ENCODE peak calls at places on chromosomes 2 and 18, in six cellular contexts. R is AG04450, S is brain microvascular endothelial cell, X is fibroblast of the aortic adventitia, U is left ventricle myocardium inferior, Y is astrocyte. B is an unnamed sample.

GRCh38 chr18:49548266-49548665 is 13.6 kb upstream of the LIPG start:
- DNase-seq in X (peak; percentile 63), R (peak; percentile 72), Y (peak; percentile 90), S (no peak), U (no peak), B (peak; percentile 53)

GRCh38 chr2:30078521-30078920 is 68.3 kb upstream of the YPEL5 start:
- DNase-seq in Y (no peak), R (no peak), U (no peak), X (no peak), S (no peak), B (peak; percentile 3)

GRCh38 chr2:27723372-27724144 is 48.0 kb upstream of the MRPL33 start:
- DNase-seq in X (peak; percentile 82), S (peak; percentile 73), U (no peak), R (peak; percentile 46), Y (peak; percentile 50), B (peak; percentile 85)

GRCh38 chr2:111638274-111638877 is 245.6 kb downstream of the ANAPC1 start:
- DNase-seq in Y (no peak), R (no peak), X (no peak), S (no peak), U (no peak), B (no peak)

GRCh38 chr2:111898703-111899514 is 502 bp downstream of the MERTK start:
- DNase-seq in X (no peak), U (peak; percentile 41), S (no peak), R (no peak), Y (no peak), B (peak; percentile 11)

GRCh38 chr2:169119117-169119770 is 49.9 kb downstream of the DHRS9 start:
- DNase-seq in X (peak; percentile 8), S (no peak), R (no peak), Y (peak; percentile 67), U (no peak), B (peak; percentile 48)

GRCh38 chr2:200373973-200374416 is 67.5 kb downstream of the SPATS2L start:
- DNase-seq in S (no peak), X (no peak), U (no peak), R (no peak), Y (no peak), B (no peak)

GRCh38 chr2:223549215-223549614 is 52.9 kb downstream of the SCG2 start:
- DNase-seq in X (peak; percentile 83), U (no peak), S (peak; percentile 78), Y (peak; percentile 99), R (peak; percentile 78), B (peak; percentile 89)

GRCh38 chr2:180657054-180657453 is 323.4 kb upstream of the UBE2E3 start:
- DNase-seq in U (no peak), S (peak; percentile 67), Y (peak; percentile 82), R (no peak), X (peak; percentile 56), B (peak; percentile 52)

GRCh38 chr2:55732854-55733253 is 39.2 kb upstream of the PNPT1 start:
- DNase-seq in U (no peak), Y (peak; percentile 59), R (no peak), X (peak; percentile 89), S (no peak), B (peak; percentile 49)

GRCh38 chr2:113826346-113827285 is 63.3 kb upstream of the ACTR3 start:
- DNase-seq in R (no peak), U (no peak), Y (peak; percentile 26), S (no peak), X (no peak), B (no peak)

GRCh38 chr2:12965540-12966269 is 249.0 kb downstream of the TRIB2 start:
- DNase-seq in S (peak; percentile 25), R (peak; percentile 42), Y (peak; percentile 76), X (peak; percentile 57), U (no peak), B (peak; percentile 77)

GRCh38 chr2:241636983-241637232 is at the start of gene THAP4:
- DNase-seq in U (peak; percentile 72), X (no peak), S (no peak), Y (no peak), R (no peak), B (no peak)

GRCh38 chr2:151437630-151438029 is 27.9 kb downstream of the RIF1 start:
- DNase-seq in S (peak; percentile 18), Y (no peak), R (no peak), X (peak; percentile 64), U (no peak), B (peak; percentile 61)

GRCh38 chr2:217035967-217036366 is 176.1 kb upstream of the TNP1 start:
- DNase-seq in S (no peak), X (peak; percentile 68), R (no peak), U (peak; percentile 67), Y (no peak), B (peak; percentile 5)

GRCh38 chr2:38237311-38237710 is 139.8 kb downstream of the ATL2 start:
- DNase-seq in R (no peak), X (no peak), S (no peak), U (no peak), Y (peak; percentile 12), B (no peak)

GRCh38 chr18:13375302-13376255 is 157.0 kb downstream of the LDLRAD4 start:
- DNase-seq in X (peak; percentile 86), R (peak; percentile 55), S (peak; percentile 96), Y (peak; percentile 92), U (peak; percentile 64), B (peak; percentile 87)

GRCh38 chr2:36361396-36361795 is 5.8 kb downstream of the CRIM1 start:
- DNase-seq in Y (peak; percentile 61), S (no peak), U (no peak), X (peak; percentile 71), R (no peak), B (peak; percentile 73)

GRCh38 chr2:223888251-223888650 is 50.9 kb upstream of the AP1S3 start:
- DNase-seq in X (no peak), S (no peak), Y (no peak), U (no peak), R (no peak), B (no peak)

GRCh38 chr2:76197428-76197827 is 486.7 kb upstream of the GCFC2 start:
- DNase-seq in S (no peak), X (no peak), Y (no peak), R (no peak), U (no peak), B (no peak)

GRCh38 chr2:100013892-100014677 is 128.3 kb downstream of the AFF3 start:
- DNase-seq in X (peak; percentile 98), U (peak; percentile 62), S (peak; percentile 96), R (peak; percentile 95), Y (peak; percentile 95), B (peak; percentile 81)

GRCh38 chr2:15805772-15806171 is 134.6 kb upstream of the MYCN start:
- DNase-seq in Y (no peak), R (no peak), U (no peak), X (no peak), S (no peak), B (no peak)

GRCh38 chr2:240441993-240442411 is 6.5 kb downstream of the GPC1 start:
- DNase-seq in U (no peak), R (no peak), X (no peak), S (no peak), Y (no peak), B (no peak)

GRCh38 chr2:135603543-135603942 is 72.3 kb downstream of the R3HDM1 start:
- DNase-seq in R (no peak), S (no peak), Y (no peak), U (no peak), X (no peak), B (no peak)

GRCh38 chr2:3572620-3573019 is 2.4 kb upstream of the RPS7 start:
- DNase-seq in X (no peak), R (no peak), S (no peak), Y (no peak), U (no peak), B (no peak)
- TF ChIP-seq CTCF in X (no peak), R (no peak), S (no peak), Y (no peak), U (no peak), B (no peak)

GRCh38 chr2:1556286-1556685 is 143.0 kb downstream of the TPO start:
- DNase-seq in S (no peak), Y (no peak), X (no peak), R (no peak), U (no peak), B (no peak)

GRCh38 chr2:1556776-1557466 is 143.7 kb downstream of the TPO start:
- DNase-seq in R (no peak), U (no peak), Y (peak; percentile 72), X (peak; percentile 10), S (peak; percentile 93), B (peak; percentile 65)

GRCh38 chr2:1559589-1560175 is 146.4 kb downstream of the TPO start:
- DNase-seq in U (no peak), R (no peak), Y (no peak), S (no peak), X (no peak), B (no peak)

GRCh38 chr2:1553671-1554295 is 140.5 kb downstream of the TPO start:
- DNase-seq in S (peak; percentile 69), U (no peak), R (peak; percentile 59), X (peak; percentile 65), Y (peak; percentile 80), B (peak; percentile 56)

GRCh38 chr2:1557467-1557820 is 144.2 kb downstream of the TPO start:
- DNase-seq in U (no peak), X (no peak), S (no peak), Y (no peak), R (no peak), B (no peak)
- H3K4me3 ChIP-seq in U (no peak overlapping the region), X (no peak overlapping the region), S (no peak overlapping the region), Y (no peak overlapping the region), R (no peak overlapping the region), B (no peak overlapping the region)

GRCh38 chr2:226478121-226478809 is 321.4 kb downstream of the IRS1 start:
- DNase-seq in Y (peak; percentile 96), S (peak; percentile 92), X (peak; percentile 92), R (peak; percentile 82), U (no peak), B (peak; percentile 89)
- TF ChIP-seq CTCF in Y (no peak), S (no peak), X (no peak), R (no peak), U (no peak), B (no peak)

GRCh38 chr2:10717630-10718029 is 3.8 kb upstream of the ATP6V1C2 start:
- DNase-seq in Y (peak; percentile 67), S (peak; percentile 25), X (peak; percentile 85), R (peak; percentile 2), U (no peak), B (peak; percentile 73)

GRCh38 chr2:10720306-10720705 is 1.1 kb upstream of the ATP6V1C2 start:
- DNase-seq in R (no peak), U (no peak), Y (no peak), X (no peak), S (no peak), B (no peak)

GRCh38 chr2:10721344-10722251 is at the start of gene ATP6V1C2:
- DNase-seq in X (no peak), Y (no peak), S (no peak), U (no peak), R (no peak), B (no peak)

GRCh38 chr2:10720983-10721343 is 467 bp upstream of the ATP6V1C2 start:
- DNase-seq in U (no peak), S (no peak), Y (no peak), R (no peak), X (no peak), B (no peak)

DNA sequence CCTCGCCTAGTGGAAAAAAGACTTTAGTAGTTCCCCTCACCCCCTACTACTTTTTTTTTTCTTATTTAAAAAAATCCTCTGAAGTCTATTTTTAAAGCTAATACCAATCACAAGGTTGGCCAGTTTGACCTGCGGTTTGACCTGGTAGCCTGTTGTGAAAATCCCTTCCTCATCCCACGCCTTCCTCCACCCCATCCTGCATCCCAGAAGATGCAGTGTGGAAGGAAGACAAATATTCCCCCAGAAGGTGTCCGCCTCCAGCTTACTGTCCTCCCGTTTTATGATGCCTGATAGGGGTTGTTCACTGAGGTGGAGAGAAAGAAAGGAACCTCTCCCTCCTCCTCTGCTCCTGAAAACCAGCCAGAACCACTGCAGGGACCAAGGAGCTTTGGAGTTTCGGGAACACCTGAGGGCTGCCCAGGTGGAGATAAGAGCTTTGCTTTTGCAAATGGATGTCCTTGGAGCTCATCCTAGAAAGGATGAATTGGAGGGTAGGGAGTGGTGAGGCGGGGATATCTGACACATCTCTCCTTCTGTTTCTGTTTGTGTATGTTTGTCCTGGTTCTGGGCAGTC is 909 bp downstream of the ATP6V1C2 start:
- DNase-seq in X (no peak), U (no peak), S (no peak), R (no peak), Y (no peak), B (no peak)
- H3K4me3 ChIP-seq in X (peak overlapping the region; percentile 50), U (peak overlapping the region; percentile 64), S (no peak overlapping the region), R (no peak overlapping the region), Y (no peak overlapping the region), B (no peak overlapping the region)

B was measured in fibroblast of pulmonary artery.